ENCODE peak calls at places on chromosomes 3 and 15, in seven cellular contexts. M, F, J, R, G, E and H are unnamed samples.
A peak's percentile ranks its signal among the peaks of the same experiment; 100 is the strongest.

GRCh38 chr3:46960081-46960701 is 16.4 kb downstream of the CCDC12 start:
- DNase-seq in J (no peak), M (no peak), G (no peak), R (no peak), F (no peak), E (no peak), H (peak; percentile 63)

GRCh38 chr3:60579734-60580133 is 671.5 kb downstream of the FHIT start:
- DNase-seq in F (no peak), J (no peak), G (peak; percentile 7), R (no peak), M (no peak), E (no peak), H (no peak)

GRCh38 chr15:55902975-55903374 is 90.4 kb downstream of the NEDD4 start:
- DNase-seq in J (no peak), E (no peak), F (no peak), R (no peak), M (no peak), G (no peak), H (no peak)

GRCh38 chr3:149547954-149548728 is 73.6 kb downstream of the TM4SF4 start:
- DNase-seq in G (peak; percentile 38), F (no peak), M (no peak), R (no peak), E (no peak), J (no peak), H (no peak)

GRCh38 chr3:158152186-158152585 is 42.3 kb downstream of the RSRC1 start:
- DNase-seq in E (no peak), F (no peak), G (no peak), R (no peak), M (no peak), J (no peak), H (no peak)

GRCh38 chr15:96409231-96410138 is 79.0 kb downstream of the NR2F2 start:
- DNase-seq in E (no peak), F (no peak), M (no peak), J (no peak), G (no peak), R (peak; percentile 53), H (no peak)

GRCh38 chr15:44729394-44729913 is 6.9 kb upstream of the TRIM69 start:
- DNase-seq in G (no peak), F (no peak), M (peak; percentile 81), E (no peak), R (peak; percentile 31), J (no peak), H (peak; percentile 80)

GRCh38 chr3:172753125-172753524 is 2.6 kb downstream of the ECT2 start:
- DNase-seq in E (no peak), J (no peak), R (no peak), F (no peak), M (no peak), G (no peak), H (no peak)

GRCh38 chr3:134350861-134351311 is 23.4 kb downstream of the AMOTL2 start:
- DNase-seq in J (no peak), G (no peak), M (peak; percentile 33), R (no peak), F (peak; percentile 75), E (no peak), H (peak; percentile 89)

GRCh38 chr3:159472611-159473010 is 516.0 kb upstream of the IL12A start:
- DNase-seq in R (no peak), G (no peak), M (no peak), F (no peak), E (no peak), J (no peak), H (no peak)

GRCh38 chr3:12413721-12414255 is 70.5 kb upstream of the TSEN2 start:
- DNase-seq in G (no peak), M (no peak), F (no peak), E (no peak), J (no peak), R (no peak), H (no peak)

GRCh38 chr15:77901921-77902750 is 175.4 kb downstream of the TBC1D2B start:
- DNase-seq in F (no peak), G (no peak), E (no peak), M (peak; percentile 53), R (peak; percentile 26), J (no peak), H (no peak)

GRCh38 chr3:141114816-141115458 is 63.8 kb downstream of the SPSB4 start:
- DNase-seq in J (no peak), F (no peak), M (no peak), R (peak; percentile 28), G (no peak), E (no peak), H (no peak)

GRCh38 chr15:69346112-69346511 is 47.4 kb downstream of the PAQR5 start:
- DNase-seq in F (no peak), J (no peak), G (no peak), E (no peak), M (no peak), R (no peak), H (no peak)

GRCh38 chr15:89395461-89395875 is 60.8 kb upstream of the POLG start:
- DNase-seq in F (no peak), E (no peak), G (no peak), R (no peak), J (no peak), M (no peak), H (no peak)

GRCh38 chr3:13599887-13600450 is 51.0 kb downstream of the FBLN2 start:
- DNase-seq in E (no peak), M (no peak), F (no peak), G (no peak), R (no peak), J (no peak), H (no peak)

GRCh38 chr3:3634326-3634725 is 164.9 kb upstream of the LRRN1 start:
- DNase-seq in M (no peak), J (no peak), F (no peak), E (no peak), R (no peak), G (no peak), H (no peak)

GRCh38 chr15:84685304-84685703 is 27.3 kb upstream of the NMB start:
- DNase-seq in G (peak; percentile 81), F (no peak), R (no peak), M (no peak), E (no peak), J (no peak), H (no peak)

GRCh38 chr3:62708642-62709041 is 166.6 kb downstream of the CADPS start:
- DNase-seq in F (no peak), J (no peak), R (no peak), M (no peak), G (no peak), E (no peak), H (no peak)

GRCh38 chr15:71198846-71199245 is 83.6 kb downstream of the THSD4 start:
- DNase-seq in G (no peak), F (no peak), E (no peak), R (no peak), J (no peak), M (no peak), H (no peak)

GRCh38 chr3:106345353-106346027 is 476.7 kb upstream of the CBLB start:
- DNase-seq in M (no peak), J (no peak), R (no peak), F (no peak), G (peak; percentile 99), E (no peak), H (no peak)

GRCh38 chr3:159724627-159725026 is 264.0 kb upstream of the IL12A start:
- DNase-seq in M (no peak), R (no peak), E (no peak), G (no peak), J (no peak), F (no peak), H (no peak)

GRCh38 chr15:48112242-48112641 is 8.5 kb upstream of the SLC24A5 start:
- DNase-seq in R (peak; percentile 24), G (no peak), J (no peak), F (no peak), M (no peak), E (no peak), H (no peak)

GRCh38 chr3:158773845-158774542 is 27.9 kb upstream of the MFSD1 start:
- DNase-seq in F (no peak), G (no peak), E (no peak), R (no peak), J (no peak), M (no peak), H (no peak)

GRCh38 chr15:34107315-34107714 is 5.4 kb downstream of the PGBD4 start:
- DNase-seq in E (no peak), J (no peak), G (no peak), R (no peak), F (no peak), M (no peak), H (no peak)

GRCh38 chr15:79779739-79780138 is 117.1 kb downstream of the MTHFS start:
- DNase-seq in J (no peak), E (no peak), M (no peak), G (no peak), R (no peak), F (no peak), H (no peak)

GRCh38 chr3:9392041-9392440 is 5.4 kb upstream of the SETD5 start:
- DNase-seq in J (no peak), E (no peak), G (no peak), R (no peak), M (no peak), F (no peak), H (no peak)

GRCh38 chr3:124118397-124118796 is 126.5 kb upstream of the ROPN1 start:
- DNase-seq in E (no peak), G (no peak), M (no peak), J (no peak), F (no peak), R (no peak), H (no peak)

GRCh38 chr15:58748787-58749531 is 548 bp downstream of the ADAM10 start:
- DNase-seq in F (peak; percentile 54), G (no peak), J (peak; percentile 20), R (peak; percentile 69), E (no peak), M (peak; percentile 80), H (peak; percentile 87)

GRCh38 chr3:32872487-32873382 is 54.9 kb downstream of the TRIM71 start:
- DNase-seq in E (no peak), J (no peak), R (no peak), G (no peak), M (no peak), F (no peak), H (no peak)

GRCh38 chr3:25663324-25664065 is 1.2 kb downstream of the TOP2B start:
- DNase-seq in F (no peak), G (no peak), J (peak; percentile 13), M (peak; percentile 70), E (no peak), R (peak; percentile 22), H (no peak)

GRCh38 chr3:58266577-58266976 is 29.0 kb downstream of the ABHD6 start:
- DNase-seq in F (no peak), G (no peak), E (no peak), M (no peak), J (no peak), R (no peak), H (no peak)

GRCh38 chr3:12695112-12695511 is 31.2 kb upstream of the RAF1 start:
- DNase-seq in R (no peak), M (no peak), F (no peak), G (no peak), J (no peak), E (no peak), H (no peak)